ENCODE peak calls at places on chromosomes 3 and 15, in four cellular contexts. Z is Calu3, Y is progenitor cell of endocrine pancreas, O is bronchial epithelial cell. X is an unnamed sample.

GRCh38 chr15:65870889-65871533 is 1.7 kb downstream of the RAB11A start:
- DNase-seq in Z (peak), Y (no peak), O (peak), X (no peak)

GRCh38 chr15:80070840-80071239 is 11.4 kb downstream of the ZFAND6 start:
- DNase-seq in Z (no peak), Y (no peak), O (no peak), X (no peak)

GRCh38 chr3:134799393-134799792 is 4.3 kb downstream of the EPHB1 start:
- DNase-seq in Z (no peak), Y (no peak), O (no peak), X (no peak)

GRCh38 chr3:173221010-173221409 is 80.0 kb upstream of the SPATA16 start:
- DNase-seq in Z (peak), Y (no peak), O (peak), X (no peak)

GRCh38 chr15:50127255-50127777 is 8.3 kb upstream of the ATP8B4 start:
- DNase-seq in Z (no peak), Y (no peak), O (no peak), X (no peak)

GRCh38 chr3:41158947-41159346 is 40.4 kb upstream of the CTNNB1 start:
- DNase-seq in Z (peak), Y (no peak), O (peak), X (no peak)

GRCh38 chr3:8854656-8855055 is 85.2 kb upstream of the OXTR start:
- DNase-seq in Z (no peak), Y (no peak), O (no peak), X (no peak)

GRCh38 chr3:24117508-24117907 is 172.4 kb downstream of the NR1D2 start:
- DNase-seq in Z (no peak), Y (no peak), O (no peak), X (no peak)

GRCh38 chr3:143119974-143120715 is 574 bp downstream of the CHST2 start:
- DNase-seq in Z (peak), Y (peak), O (no peak), X (no peak)

GRCh38 chr15:39364721-39365120 is 216.2 kb upstream of the THBS1 start:
- DNase-seq in Z (no peak), Y (no peak), O (no peak), X (no peak)

GRCh38 chr3:195407511-195408409 is 35.1 kb downstream of the ACAP2 start:
- DNase-seq in Z (no peak), Y (no peak), O (no peak), X (no peak)

GRCh38 chr15:42092666-42093445 is 1.5 kb downstream of the PLA2G4D start:
- DNase-seq in Z (no peak), Y (no peak), O (no peak), X (no peak)

GRCh38 chr15:32866486-32867312 is 148.9 kb downstream of the GREM1 start:
- DNase-seq in Z (no peak), Y (no peak), O (peak), X (no peak)

GRCh38 chr3:138174421-138175122 is at the start of gene DBR1:
- DNase-seq in Z (peak), Y (peak), O (peak), X (peak)

GRCh38 chr3:197466586-197467399 is 89.0 kb downstream of the BDH1 start:
- DNase-seq in Z (peak), Y (no peak), O (peak), X (no peak)

GRCh38 chr15:79164043-79164442 is 73.5 kb upstream of the RASGRF1 start:
- DNase-seq in Z (no peak), Y (no peak), O (no peak), X (no peak)

GRCh38 chr3:172106989-172107388 is 67.6 kb downstream of the FNDC3B start:
- DNase-seq in Z (no peak), Y (no peak), O (peak), X (no peak)

GRCh38 chr15:86629957-86630356 is 550.3 kb downstream of the AGBL1 start:
- DNase-seq in Z (no peak), Y (no peak), O (peak), X (no peak)

GRCh38 chr3:106025151-106025722 is 156.4 kb upstream of the CBLB start:
- DNase-seq in Z (no peak), Y (no peak), O (peak), X (no peak)

GRCh38 chr15:51024735-51025453 is 69.8 kb downstream of the TNFAIP8L3 start:
- DNase-seq in Z (no peak), Y (no peak), O (peak), X (no peak)

GRCh38 chr15:65530318-65531111 is at the start of gene HACD3:
- DNase-seq in Z (peak), Y (peak), O (peak), X (peak)

GRCh38 chr3:147701195-147701594 is 292.0 kb downstream of the ZIC1 start:
- DNase-seq in Z (no peak), Y (no peak), O (no peak), X (no peak)

GRCh38 chr3:143203848-143204247 is 84.3 kb downstream of the CHST2 start:
- DNase-seq in Z (no peak), Y (no peak), O (peak), X (no peak)

GRCh38 chr15:53354905-53355304 is 404.6 kb downstream of the WDR72 start:
- DNase-seq in Z (no peak), Y (no peak), O (no peak), X (no peak)

GRCh38 chr3:118990818-118991560 is 43.7 kb downstream of the IGSF11 start:
- DNase-seq in Z (no peak), Y (no peak), O (no peak), X (no peak)

GRCh38 chr3:179418610-179419009 is 32.7 kb downstream of the GNB4 start:
- DNase-seq in Z (no peak), Y (no peak), O (no peak), X (no peak)

GRCh38 chr3:156628836-156629618 is 45.4 kb upstream of the TIPARP start:
- DNase-seq in Z (no peak), Y (no peak), O (no peak), X (no peak)

GRCh38 chr15:31347067-31347975 is 20.7 kb downstream of the KLF13 start:
- DNase-seq in Z (no peak), Y (no peak), O (no peak), X (no peak)

GRCh38 chr3:186487819-186488218 is 56.4 kb downstream of the CRYGS start:
- DNase-seq in Z (no peak), Y (no peak), O (no peak), X (no peak)

GRCh38 chr15:65333441-65333820 is 29.0 kb downstream of the RNU5B-1 start:
- DNase-seq in Z (no peak), Y (no peak), O (no peak), X (no peak)

GRCh38 chr15:27894645-27895044 is 204.5 kb downstream of the OCA2 start:
- DNase-seq in Z (no peak), Y (no peak), O (peak), X (no peak)

GRCh38 chr3:127822836-127823589 is 698 bp upstream of the MGLL start:
- DNase-seq in Z (peak), Y (peak), O (no peak), X (peak)
- TF ChIP-seq CTCF in Z (no peak), Y (no peak), O (peak), X (no peak)

DNA sequence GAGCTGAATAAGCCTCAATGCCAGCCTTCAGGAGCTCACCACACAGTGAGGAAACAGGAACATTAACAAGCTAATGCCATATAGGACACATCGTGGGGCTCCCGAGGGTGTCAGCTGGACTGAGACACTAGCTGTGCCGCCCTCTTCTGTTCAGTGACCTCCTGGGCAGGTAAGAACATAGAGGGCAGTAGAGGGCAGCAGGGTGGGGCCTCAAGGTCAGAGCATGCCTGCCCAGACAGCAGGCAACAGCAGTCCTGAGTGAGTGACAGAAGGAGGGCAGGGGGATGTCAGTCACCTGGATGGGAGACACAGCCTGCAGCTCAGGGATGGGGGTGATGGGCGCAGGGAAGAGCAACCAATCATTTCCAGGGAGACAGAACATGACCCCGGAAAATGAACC is 15.5 kb downstream of the NTRK3 start:
- DNase-seq in Z (no peak), Y (no peak), O (no peak), X (no peak)
- TF ChIP-seq CTCF in Z (no peak), Y (no peak), O (no peak), X (no peak)

DNA sequence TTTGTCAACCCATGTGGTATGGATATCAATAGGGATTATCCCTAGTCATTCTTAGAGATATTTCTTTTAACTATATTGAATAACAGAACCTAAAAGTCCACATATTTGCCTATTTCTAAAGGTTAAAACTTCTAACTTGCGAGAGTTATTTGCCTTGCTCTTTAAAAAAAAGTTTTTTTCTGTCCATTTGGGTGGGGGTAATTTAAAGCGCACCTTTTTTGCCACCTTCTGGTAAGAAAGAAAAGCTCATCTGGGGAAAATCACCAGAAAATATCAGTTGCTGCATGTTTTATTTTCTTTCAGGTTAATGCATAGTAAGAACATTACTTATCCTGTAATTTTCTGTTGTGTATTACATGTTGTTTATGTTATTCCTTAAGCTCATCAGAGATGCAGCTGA is 242.0 kb upstream of the GOLGA6L4 start:
- DNase-seq in Z (no peak), Y (no peak), O (no peak), X (no peak)
- TF ChIP-seq CTCF in Z (no peak), Y (no peak), O (no peak), X (no peak)

DNA sequence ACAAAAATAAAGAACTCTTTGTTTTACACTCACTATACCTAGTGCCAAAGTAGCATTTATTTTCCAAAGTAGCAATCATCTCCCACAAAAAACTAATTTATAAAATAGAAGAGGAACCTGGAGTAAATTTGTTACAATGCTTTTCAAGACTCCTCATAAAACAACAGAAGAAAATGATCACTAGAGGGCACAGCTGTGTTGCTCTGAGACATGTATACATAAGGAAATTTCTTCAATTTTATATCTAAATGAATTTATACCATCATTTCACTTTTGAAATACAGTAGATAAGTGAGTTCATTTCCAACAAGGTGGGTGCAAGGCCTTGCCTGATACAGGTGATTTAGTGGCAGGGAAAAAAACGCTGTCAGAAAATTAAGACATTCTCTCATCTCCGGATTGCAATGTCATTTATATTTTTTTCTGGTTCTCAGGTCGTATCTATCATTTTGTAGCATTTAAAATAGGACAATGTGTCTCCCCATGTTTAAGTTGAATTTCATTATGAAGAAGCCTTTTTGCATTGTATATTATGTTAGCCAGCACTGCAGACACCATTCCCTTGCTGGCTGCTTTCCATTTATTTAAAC is 25.3 kb upstream of the ARHGEF26 start:
- DNase-seq in Z (no peak), Y (no peak), O (peak), X (no peak)
- TF ChIP-seq CTCF in Z (peak), Y (peak), O (peak), X (peak)

GRCh38 chr3:115380883-115381572 is 233.9 kb upstream of the ZBTB20 start:
- DNase-seq in Z (no peak), Y (no peak), O (no peak), X (no peak)
- TF ChIP-seq CTCF in Z (no peak), Y (peak), O (no peak), X (no peak)

GRCh38 chr3:76753599-76753998 is 286.3 kb upstream of the ROBO2 start:
- DNase-seq in Z (no peak), Y (no peak), O (no peak), X (no peak)
- TF ChIP-seq CTCF in Z (no peak), Y (peak), O (no peak), X (peak)

GRCh38 chr15:100601628-100602063 is 338 bp downstream of the LINS1 start:
- DNase-seq in Z (no peak), Y (no peak), O (no peak), X (no peak)

GRCh38 chr15:100602822-100603393 is 519 bp downstream of the ASB7 start:
- DNase-seq in Z (peak), Y (no peak), O (peak), X (no peak)

GRCh38 chr15:100601158-100601557 is 826 bp downstream of the LINS1 start:
- DNase-seq in Z (peak), Y (no peak), O (peak), X (no peak)

GRCh38 chr15:100598655-100599054 is 3.3 kb downstream of the LINS1 start:
- DNase-seq in Z (no peak), Y (no peak), O (no peak), X (no peak)

DNA sequence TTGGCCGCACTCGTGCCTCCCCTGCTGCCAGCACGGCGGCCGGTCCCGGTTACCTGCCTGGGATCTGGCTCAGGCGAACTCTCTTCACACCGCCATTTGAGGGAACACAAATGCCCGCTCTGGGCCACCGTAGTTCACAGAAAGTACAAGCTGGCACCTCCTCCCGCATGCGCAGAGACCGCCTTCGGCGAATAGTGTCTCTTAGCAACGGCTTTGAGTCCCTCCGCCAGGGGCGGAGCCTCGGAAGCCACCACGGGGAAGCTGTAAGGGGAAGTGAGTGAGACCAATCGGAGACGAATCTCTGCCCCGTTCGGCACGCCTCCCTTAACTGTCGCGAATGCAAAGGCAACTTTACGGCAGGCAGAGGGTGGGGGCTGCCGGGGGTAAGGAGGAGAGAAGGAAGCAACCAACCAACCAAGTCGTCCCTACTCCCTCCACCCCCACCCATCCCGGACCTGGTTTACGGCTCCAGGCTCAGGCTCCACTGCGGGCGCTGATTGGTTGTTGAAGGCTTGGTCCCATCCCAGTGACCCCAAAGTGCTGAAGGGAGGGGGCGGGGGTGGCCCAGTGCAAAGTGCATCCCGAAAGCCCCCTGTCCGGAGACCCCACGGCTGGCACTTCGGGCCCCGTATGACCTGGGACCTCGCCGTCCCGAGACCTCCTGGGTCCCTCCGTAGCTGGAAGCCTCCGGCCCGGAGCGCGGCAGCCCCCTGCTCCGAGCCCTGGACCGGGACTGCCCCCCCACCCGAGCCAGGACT is at the start of the genes ASB7 and LINS1:
- DNase-seq in Z (peak), Y (peak), O (peak), X (peak)
- TF ChIP-seq CTCF in Z (no peak), Y (no peak), O (peak), X (no peak)

GRCh38 chr15:68517285-68517711 is 61.5 kb upstream of the CORO2B start:
- DNase-seq in Z (no peak), Y (no peak), O (no peak), X (no peak)
- TF ChIP-seq CTCF in Z (no peak), Y (peak), O (no peak), X (no peak)

GRCh38 chr3:158737987-158738615 is 5.8 kb upstream of the RARRES1 start:
- DNase-seq in Z (no peak), Y (no peak), O (no peak), X (no peak)

GRCh38 chr3:158738653-158739052 is 6.4 kb upstream of the RARRES1 start:
- DNase-seq in Z (no peak), Y (no peak), O (no peak), X (no peak)

GRCh38 chr3:158737410-158737809 is 5.2 kb upstream of the RARRES1 start:
- DNase-seq in Z (no peak), Y (no peak), O (no peak), X (no peak)

GRCh38 chr3:158739661-158740060 is 7.4 kb upstream of the RARRES1 start:
- DNase-seq in Z (no peak), Y (no peak), O (no peak), X (no peak)

GRCh38 chr3:158739078-158739477 is 6.8 kb upstream of the RARRES1 start:
- DNase-seq in Z (no peak), Y (no peak), O (no peak), X (no peak)
- TF ChIP-seq CTCF in Z (no peak), Y (no peak), O (no peak), X (no peak)

GRCh38 chr3:1987983-1988382 is 110.7 kb upstream of the CNTN4 start:
- DNase-seq in Z (peak), Y (no peak), O (peak), X (peak)
- TF ChIP-seq CTCF in Z (no peak), Y (peak), O (peak), X (peak)